ENCODE peak calls at places on chromosome 19, in five cellular contexts. S, H, B, L and P are unnamed samples.

GRCh38 chr19:33794578-33795369 is 1.9 kb upstream of the KCTD15 start:
- DNase-seq in B (no peak), H (no peak), L (peak), S (no peak), P (peak)

GRCh38 chr19:2064788-2065524 is 13.9 kb upstream of the MKNK2 start:
- DNase-seq in B (peak), H (peak), L (no peak), S (no peak), P (no peak)

GRCh38 chr19:7748756-7749155 is 1.4 kb upstream of the CD209 start:
- DNase-seq in L (peak), S (no peak), H (no peak), B (no peak), P (no peak)

GRCh38 chr19:15846923-15847322 is 31.5 kb upstream of the OR10H1 start:
- DNase-seq in H (no peak), B (no peak), L (no peak), S (no peak), P (no peak)

GRCh38 chr19:6890421-6890913 is 3.1 kb downstream of the ADGRE1 start:
- DNase-seq in B (no peak), H (no peak), L (no peak), S (no peak), P (no peak)

GRCh38 chr19:32652893-32653625 is 21.9 kb downstream of the ANKRD27 start:
- DNase-seq in B (peak), S (no peak), L (peak), H (peak), P (peak)

GRCh38 chr19:3671680-3672574 is 28.3 kb downstream of the PIP5K1C start:
- DNase-seq in S (no peak), H (no peak), L (peak), B (no peak), P (no peak)

GRCh38 chr19:41993612-41994483 is at the start of gene ATP1A3:
- DNase-seq in B (no peak), S (no peak), L (peak), H (peak), P (peak)

GRCh38 chr19:48573163-48573505 is 21.2 kb downstream of the SULT2B1 start:
- DNase-seq in H (no peak), L (no peak), B (no peak), S (no peak), P (no peak)

GRCh38 chr19:33775731-33776487 is 20.8 kb upstream of the KCTD15 start:
- DNase-seq in H (no peak), S (no peak), B (no peak), L (no peak), P (no peak)